ENCODE peak calls at places on chromosomes 12 and 14, in nine cellular contexts. One of them, this sample, is unnamed.

GRCh38 chr14:69685217-69685616 is 73.8 kb downstream of the SUSD6 start:
- DNase-seq in fibroblast of mammary gland: peak
- DNase-seq in choroid plexus epithelial cell: no peak
- DNase-seq in tibial artery: no peak
- DNase-seq in HFF-Myc: no peak
- DNase-seq in neural progenitor cell: no peak
- DNase-seq in NT2/D1: no peak
- DNase-seq in pancreas: no peak
- DNase-seq in PC-3: peak
- DNase-seq in this sample: no peak

GRCh38 chr14:88551094-88551870 is 3.5 kb downstream of the PTPN21 start:
- DNase-seq in pancreas: peak
- DNase-seq in NT2/D1: no peak
- DNase-seq in fibroblast of mammary gland: peak
- DNase-seq in HFF-Myc: peak
- DNase-seq in neural progenitor cell: peak
- DNase-seq in tibial artery: peak
- DNase-seq in PC-3: peak
- DNase-seq in choroid plexus epithelial cell: peak
- DNase-seq in this sample: peak

GRCh38 chr14:64680013-64680674 is 24.1 kb upstream of the PLEKHG3 start:
- DNase-seq in choroid plexus epithelial cell: no peak
- DNase-seq in pancreas: no peak
- DNase-seq in fibroblast of mammary gland: peak
- DNase-seq in neural progenitor cell: no peak
- DNase-seq in HFF-Myc: no peak
- DNase-seq in NT2/D1: no peak
- DNase-seq in PC-3: peak
- DNase-seq in tibial artery: peak
- DNase-seq in this sample: no peak

GRCh38 chr14:80784824-80785223 is 156.7 kb downstream of the CEP128 start:
- DNase-seq in fibroblast of mammary gland: peak
- DNase-seq in tibial artery: no peak
- DNase-seq in HFF-Myc: peak
- DNase-seq in neural progenitor cell: no peak
- DNase-seq in NT2/D1: no peak
- DNase-seq in choroid plexus epithelial cell: peak
- DNase-seq in pancreas: no peak
- DNase-seq in PC-3: no peak
- DNase-seq in this sample: no peak

GRCh38 chr14:43539210-43539609 is 967.9 kb downstream of the FSCB start:
- DNase-seq in choroid plexus epithelial cell: peak
- DNase-seq in NT2/D1: peak
- DNase-seq in HFF-Myc: no peak
- DNase-seq in fibroblast of mammary gland: peak
- DNase-seq in pancreas: peak
- DNase-seq in neural progenitor cell: peak
- DNase-seq in tibial artery: no peak
- DNase-seq in PC-3: peak
- DNase-seq in this sample: no peak

GRCh38 chr12:63918788-63919300 is 74.3 kb downstream of the SRGAP1 start:
- DNase-seq in choroid plexus epithelial cell: peak
- DNase-seq in NT2/D1: no peak
- DNase-seq in neural progenitor cell: no peak
- DNase-seq in fibroblast of mammary gland: peak
- DNase-seq in HFF-Myc: peak
- DNase-seq in pancreas: no peak
- DNase-seq in tibial artery: no peak
- DNase-seq in PC-3: peak
- DNase-seq in this sample: no peak

GRCh38 chr14:104732355-104732804 is 8.4 kb downstream of the ADSS1 start:
- DNase-seq in HFF-Myc: no peak
- DNase-seq in PC-3: no peak
- DNase-seq in neural progenitor cell: no peak
- DNase-seq in NT2/D1: no peak
- DNase-seq in fibroblast of mammary gland: no peak
- DNase-seq in pancreas: no peak
- DNase-seq in tibial artery: peak
- DNase-seq in choroid plexus epithelial cell: no peak
- DNase-seq in this sample: peak

GRCh38 chr12:126862500-126862899 is 1404.5 kb upstream of the TMEM132C start:
- DNase-seq in tibial artery: no peak
- DNase-seq in pancreas: no peak
- DNase-seq in HFF-Myc: no peak
- DNase-seq in PC-3: no peak
- DNase-seq in NT2/D1: no peak
- DNase-seq in neural progenitor cell: no peak
- DNase-seq in choroid plexus epithelial cell: no peak
- DNase-seq in fibroblast of mammary gland: no peak
- DNase-seq in this sample: no peak

GRCh38 chr12:42325776-42326465 is at the start of the genes PPHLN1 and ZCRB1:
- DNase-seq in neural progenitor cell: peak
- DNase-seq in choroid plexus epithelial cell: peak
- DNase-seq in tibial artery: peak
- DNase-seq in PC-3: peak
- DNase-seq in NT2/D1: peak
- DNase-seq in pancreas: peak
- DNase-seq in HFF-Myc: peak
- DNase-seq in fibroblast of mammary gland: peak
- DNase-seq in this sample: peak

GRCh38 chr12:96227365-96228106 is 33.4 kb downstream of the ELK3 start:
- DNase-seq in NT2/D1: no peak
- DNase-seq in tibial artery: no peak
- DNase-seq in HFF-Myc: no peak
- DNase-seq in PC-3: no peak
- DNase-seq in fibroblast of mammary gland: no peak
- DNase-seq in pancreas: no peak
- DNase-seq in neural progenitor cell: no peak
- DNase-seq in choroid plexus epithelial cell: no peak
- DNase-seq in this sample: no peak

GRCh38 chr14:95250126-95250824 is 69.4 kb downstream of the CLMN start:
- DNase-seq in fibroblast of mammary gland: no peak
- DNase-seq in neural progenitor cell: no peak
- DNase-seq in HFF-Myc: no peak
- DNase-seq in PC-3: no peak
- DNase-seq in choroid plexus epithelial cell: no peak
- DNase-seq in NT2/D1: no peak
- DNase-seq in pancreas: no peak
- DNase-seq in tibial artery: no peak
- DNase-seq in this sample: no peak

GRCh38 chr14:49598479-49599301 is at the start of gene LRR1:
- DNase-seq in NT2/D1: peak
- DNase-seq in choroid plexus epithelial cell: peak
- DNase-seq in pancreas: peak
- DNase-seq in HFF-Myc: no peak
- DNase-seq in fibroblast of mammary gland: peak
- DNase-seq in neural progenitor cell: peak
- DNase-seq in PC-3: peak
- DNase-seq in tibial artery: peak
- DNase-seq in this sample: peak

GRCh38 chr14:90503582-90503981 is 106.8 kb downstream of the CALM1 start:
- DNase-seq in fibroblast of mammary gland: no peak
- DNase-seq in neural progenitor cell: no peak
- DNase-seq in pancreas: peak
- DNase-seq in tibial artery: no peak
- DNase-seq in NT2/D1: no peak
- DNase-seq in choroid plexus epithelial cell: no peak
- DNase-seq in PC-3: no peak
- DNase-seq in HFF-Myc: no peak
- DNase-seq in this sample: no peak

GRCh38 chr12:14577344-14577743 is 9.7 kb upstream of the PLBD1 start:
- DNase-seq in fibroblast of mammary gland: peak
- DNase-seq in PC-3: no peak
- DNase-seq in neural progenitor cell: no peak
- DNase-seq in HFF-Myc: no peak
- DNase-seq in NT2/D1: no peak
- DNase-seq in tibial artery: no peak
- DNase-seq in choroid plexus epithelial cell: peak
- DNase-seq in pancreas: no peak
- DNase-seq in this sample: no peak

GRCh38 chr12:122422769-122423257 is 344 bp upstream of the CLIP1 start:
- DNase-seq in HFF-Myc: no peak
- DNase-seq in choroid plexus epithelial cell: peak
- DNase-seq in PC-3: peak
- DNase-seq in NT2/D1: no peak
- DNase-seq in tibial artery: no peak
- DNase-seq in fibroblast of mammary gland: peak
- DNase-seq in neural progenitor cell: peak
- DNase-seq in pancreas: peak
- DNase-seq in this sample: peak

GRCh38 chr14:53638966-53639365 is 317.7 kb downstream of the BMP4 start:
- DNase-seq in HFF-Myc: no peak
- DNase-seq in fibroblast of mammary gland: no peak
- DNase-seq in neural progenitor cell: no peak
- DNase-seq in NT2/D1: no peak
- DNase-seq in PC-3: peak
- DNase-seq in choroid plexus epithelial cell: no peak
- DNase-seq in tibial artery: no peak
- DNase-seq in pancreas: no peak
- DNase-seq in this sample: no peak

DNA sequence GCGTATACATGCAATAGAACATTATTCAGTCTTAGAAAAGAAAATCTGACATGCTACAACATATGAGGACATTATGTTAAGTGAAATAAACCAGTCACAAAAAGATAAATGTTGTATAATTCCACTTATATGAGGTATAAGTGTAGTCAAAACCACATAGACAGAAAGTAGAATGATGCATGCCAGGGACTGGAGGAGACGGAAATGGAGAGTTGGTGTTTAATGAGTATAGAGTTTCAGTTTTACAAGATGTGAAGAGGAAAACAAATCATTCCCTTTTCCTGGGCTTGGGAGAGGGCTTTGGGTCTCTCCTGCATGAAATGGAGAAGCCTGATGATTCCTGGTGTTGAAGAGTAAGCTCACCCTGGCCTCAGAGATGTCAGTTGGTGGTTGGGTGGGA is 158.5 kb upstream of the PLXNC1 start:
- DNase-seq in choroid plexus epithelial cell: no peak
- DNase-seq in pancreas: no peak
- DNase-seq in PC-3: peak
- DNase-seq in neural progenitor cell: no peak
- DNase-seq in NT2/D1: no peak
- DNase-seq in HFF-Myc: no peak
- DNase-seq in fibroblast of mammary gland: no peak
- DNase-seq in tibial artery: no peak
- DNase-seq in this sample: no peak
- H3K4me3 ChIP-seq in choroid plexus epithelial cell: no peak
- H3K4me3 ChIP-seq in pancreas: no peak
- H3K4me3 ChIP-seq in PC-3: no peak
- H3K4me3 ChIP-seq in neural progenitor cell: no peak
- H3K4me3 ChIP-seq in NT2/D1: no peak
- H3K4me3 ChIP-seq in HFF-Myc: no peak
- H3K4me3 ChIP-seq in fibroblast of mammary gland: no peak
- H3K4me3 ChIP-seq in tibial artery: no peak
- H3K4me3 ChIP-seq in this sample: no peak

GRCh38 chr12:104720346-104721064 is 237.6 kb downstream of the SLC41A2 start:
- DNase-seq in HFF-Myc: no peak
- DNase-seq in PC-3: no peak
- DNase-seq in NT2/D1: no peak
- DNase-seq in tibial artery: no peak
- DNase-seq in fibroblast of mammary gland: peak
- DNase-seq in choroid plexus epithelial cell: peak
- DNase-seq in pancreas: no peak
- DNase-seq in neural progenitor cell: no peak
- DNase-seq in this sample: no peak
- H3K4me3 ChIP-seq in HFF-Myc: peak
- H3K4me3 ChIP-seq in PC-3: no peak
- H3K4me3 ChIP-seq in NT2/D1: no peak
- H3K4me3 ChIP-seq in tibial artery: peak
- H3K4me3 ChIP-seq in fibroblast of mammary gland: no peak
- H3K4me3 ChIP-seq in choroid plexus epithelial cell: peak
- H3K4me3 ChIP-seq in pancreas: peak
- H3K4me3 ChIP-seq in neural progenitor cell: no peak
- H3K4me3 ChIP-seq in this sample: peak

GRCh38 chr14:70821916-70822705 is 12.8 kb upstream of the MAP3K9 start:
- DNase-seq in fibroblast of mammary gland: peak
- DNase-seq in HFF-Myc: no peak
- DNase-seq in NT2/D1: no peak
- DNase-seq in PC-3: peak
- DNase-seq in tibial artery: peak
- DNase-seq in neural progenitor cell: peak
- DNase-seq in choroid plexus epithelial cell: peak
- DNase-seq in pancreas: peak
- DNase-seq in this sample: peak

GRCh38 chr14:70821581-70821915 is 12.2 kb upstream of the MAP3K9 start:
- DNase-seq in fibroblast of mammary gland: no peak
- DNase-seq in neural progenitor cell: no peak
- DNase-seq in choroid plexus epithelial cell: no peak
- DNase-seq in HFF-Myc: no peak
- DNase-seq in tibial artery: no peak
- DNase-seq in PC-3: no peak
- DNase-seq in pancreas: no peak
- DNase-seq in NT2/D1: no peak
- DNase-seq in this sample: no peak

GRCh38 chr14:70827366-70828151 is 18.2 kb upstream of the MAP3K9 start:
- DNase-seq in pancreas: no peak
- DNase-seq in neural progenitor cell: no peak
- DNase-seq in choroid plexus epithelial cell: peak
- DNase-seq in HFF-Myc: no peak
- DNase-seq in PC-3: peak
- DNase-seq in tibial artery: no peak
- DNase-seq in fibroblast of mammary gland: peak
- DNase-seq in NT2/D1: no peak
- DNase-seq in this sample: no peak

GRCh38 chr14:70823281-70823680 is 14.0 kb upstream of the MAP3K9 start:
- DNase-seq in HFF-Myc: no peak
- DNase-seq in tibial artery: no peak
- DNase-seq in neural progenitor cell: no peak
- DNase-seq in fibroblast of mammary gland: no peak
- DNase-seq in PC-3: no peak
- DNase-seq in NT2/D1: no peak
- DNase-seq in pancreas: no peak
- DNase-seq in choroid plexus epithelial cell: no peak
- DNase-seq in this sample: no peak

DNA sequence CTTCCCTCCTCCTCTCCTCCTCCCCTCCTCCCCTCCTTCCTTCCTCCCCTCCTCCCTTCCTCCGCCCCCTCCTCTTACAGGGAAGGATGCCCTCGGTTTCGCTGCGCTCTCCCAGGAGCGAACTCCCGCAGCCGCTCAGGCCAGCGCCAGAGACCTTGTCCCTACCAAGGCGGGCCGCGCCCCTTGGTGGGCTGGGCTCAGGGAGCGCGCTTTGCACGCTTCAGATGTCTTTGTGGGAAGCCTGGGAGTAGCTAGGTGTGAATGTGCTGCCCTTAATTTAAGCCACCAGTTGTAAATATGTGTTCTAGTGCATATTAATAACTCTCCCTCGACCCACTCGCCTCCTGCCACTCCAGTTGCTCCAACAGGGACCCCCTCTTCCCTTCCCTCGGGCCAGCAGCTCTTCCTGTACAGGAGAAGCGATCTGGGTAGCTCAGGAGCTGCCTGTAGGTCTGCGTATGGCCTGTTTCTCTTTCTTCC is 13.4 kb upstream of the MAP3K9 start:
- DNase-seq in PC-3: no peak
- DNase-seq in NT2/D1: peak
- DNase-seq in neural progenitor cell: peak
- DNase-seq in choroid plexus epithelial cell: peak
- DNase-seq in tibial artery: peak
- DNase-seq in HFF-Myc: no peak
- DNase-seq in pancreas: no peak
- DNase-seq in fibroblast of mammary gland: peak
- DNase-seq in this sample: no peak
- H3K4me3 ChIP-seq in PC-3: peak
- H3K4me3 ChIP-seq in NT2/D1: peak
- H3K4me3 ChIP-seq in neural progenitor cell: peak
- H3K4me3 ChIP-seq in choroid plexus epithelial cell: peak
- H3K4me3 ChIP-seq in tibial artery: peak
- H3K4me3 ChIP-seq in HFF-Myc: peak
- H3K4me3 ChIP-seq in pancreas: peak
- H3K4me3 ChIP-seq in fibroblast of mammary gland: peak
- H3K4me3 ChIP-seq in this sample: no peak

GRCh38 chr12:57782243-57782607 is 362 bp upstream of the TSFM start:
- DNase-seq in NT2/D1: no peak
- DNase-seq in tibial artery: no peak
- DNase-seq in choroid plexus epithelial cell: no peak
- DNase-seq in pancreas: peak
- DNase-seq in fibroblast of mammary gland: no peak
- DNase-seq in PC-3: no peak
- DNase-seq in HFF-Myc: no peak
- DNase-seq in neural progenitor cell: no peak
- DNase-seq in this sample: no peak
- H3K4me3 ChIP-seq in NT2/D1: peak
- H3K4me3 ChIP-seq in tibial artery: peak
- H3K4me3 ChIP-seq in choroid plexus epithelial cell: no peak
- H3K4me3 ChIP-seq in pancreas: peak
- H3K4me3 ChIP-seq in fibroblast of mammary gland: peak
- H3K4me3 ChIP-seq in PC-3: peak
- H3K4me3 ChIP-seq in HFF-Myc: peak
- H3K4me3 ChIP-seq in neural progenitor cell: no peak
- H3K4me3 ChIP-seq in this sample: no peak